ENCODE peak calls at places on chromosomes 13 and 19, in ten cellular contexts. One of them, this sample, is unnamed.

GRCh38 chr19:1970806-1971502 is 30.0 kb downstream of the CSNK1G2 start:
- DNase-seq in esophagus squamous epithelium: no peak
- DNase-seq in lung: no peak
- DNase-seq in HFF-Myc: no peak
- DNase-seq in dorsolateral prefrontal cortex: no peak
- DNase-seq in prostate gland: no peak
- DNase-seq in kidney epithelial cell: no peak
- DNase-seq in heart right ventricle: no peak
- DNase-seq in testis: no peak
- DNase-seq in sigmoid colon: no peak
- DNase-seq in this sample: no peak

GRCh38 chr13:67351915-67352314 is 121.8 kb upstream of the PCDH9 start:
- DNase-seq in heart right ventricle: no peak
- DNase-seq in lung: no peak
- DNase-seq in kidney epithelial cell: no peak
- DNase-seq in prostate gland: no peak
- DNase-seq in esophagus squamous epithelium: no peak
- DNase-seq in HFF-Myc: no peak
- DNase-seq in testis: no peak
- DNase-seq in dorsolateral prefrontal cortex: no peak
- DNase-seq in sigmoid colon: no peak
- DNase-seq in this sample: no peak

GRCh38 chr19:12156254-12157058 is at the start of gene ZNF625:
- DNase-seq in sigmoid colon: peak
- DNase-seq in kidney epithelial cell: peak
- DNase-seq in heart right ventricle: peak
- DNase-seq in lung: peak
- DNase-seq in HFF-Myc: peak
- DNase-seq in dorsolateral prefrontal cortex: peak
- DNase-seq in esophagus squamous epithelium: no peak
- DNase-seq in testis: peak
- DNase-seq in prostate gland: peak
- DNase-seq in this sample: peak

GRCh38 chr19:36244066-36244465 is 29.2 kb downstream of the ZNF146 start:
- DNase-seq in esophagus squamous epithelium: no peak
- DNase-seq in testis: no peak
- DNase-seq in HFF-Myc: no peak
- DNase-seq in kidney epithelial cell: no peak
- DNase-seq in lung: no peak
- DNase-seq in sigmoid colon: no peak
- DNase-seq in dorsolateral prefrontal cortex: no peak
- DNase-seq in heart right ventricle: no peak
- DNase-seq in prostate gland: no peak
- DNase-seq in this sample: no peak

GRCh38 chr13:85755123-85755522 is 44.1 kb downstream of the SLITRK6 start:
- DNase-seq in HFF-Myc: no peak
- DNase-seq in sigmoid colon: no peak
- DNase-seq in testis: no peak
- DNase-seq in lung: no peak
- DNase-seq in dorsolateral prefrontal cortex: no peak
- DNase-seq in heart right ventricle: no peak
- DNase-seq in prostate gland: no peak
- DNase-seq in kidney epithelial cell: no peak
- DNase-seq in esophagus squamous epithelium: no peak
- DNase-seq in this sample: no peak

GRCh38 chr13:106183410-106184128 is 351.9 kb downstream of the EFNB2 start:
- DNase-seq in prostate gland: no peak
- DNase-seq in heart right ventricle: no peak
- DNase-seq in dorsolateral prefrontal cortex: no peak
- DNase-seq in esophagus squamous epithelium: no peak
- DNase-seq in lung: no peak
- DNase-seq in HFF-Myc: no peak
- DNase-seq in testis: no peak
- DNase-seq in sigmoid colon: no peak
- DNase-seq in kidney epithelial cell: no peak
- DNase-seq in this sample: no peak

GRCh38 chr13:98629055-98629454 is 52.1 kb upstream of the STK24 start:
- DNase-seq in HFF-Myc: no peak
- DNase-seq in dorsolateral prefrontal cortex: no peak
- DNase-seq in kidney epithelial cell: no peak
- DNase-seq in prostate gland: no peak
- DNase-seq in esophagus squamous epithelium: no peak
- DNase-seq in heart right ventricle: no peak
- DNase-seq in lung: no peak
- DNase-seq in testis: no peak
- DNase-seq in sigmoid colon: no peak
- DNase-seq in this sample: no peak

GRCh38 chr13:97275775-97276501 is 53.8 kb downstream of the MBNL2 start:
- DNase-seq in esophagus squamous epithelium: no peak
- DNase-seq in sigmoid colon: no peak
- DNase-seq in HFF-Myc: no peak
- DNase-seq in testis: no peak
- DNase-seq in kidney epithelial cell: no peak
- DNase-seq in prostate gland: no peak
- DNase-seq in heart right ventricle: no peak
- DNase-seq in dorsolateral prefrontal cortex: no peak
- DNase-seq in lung: no peak
- DNase-seq in this sample: no peak

DNA sequence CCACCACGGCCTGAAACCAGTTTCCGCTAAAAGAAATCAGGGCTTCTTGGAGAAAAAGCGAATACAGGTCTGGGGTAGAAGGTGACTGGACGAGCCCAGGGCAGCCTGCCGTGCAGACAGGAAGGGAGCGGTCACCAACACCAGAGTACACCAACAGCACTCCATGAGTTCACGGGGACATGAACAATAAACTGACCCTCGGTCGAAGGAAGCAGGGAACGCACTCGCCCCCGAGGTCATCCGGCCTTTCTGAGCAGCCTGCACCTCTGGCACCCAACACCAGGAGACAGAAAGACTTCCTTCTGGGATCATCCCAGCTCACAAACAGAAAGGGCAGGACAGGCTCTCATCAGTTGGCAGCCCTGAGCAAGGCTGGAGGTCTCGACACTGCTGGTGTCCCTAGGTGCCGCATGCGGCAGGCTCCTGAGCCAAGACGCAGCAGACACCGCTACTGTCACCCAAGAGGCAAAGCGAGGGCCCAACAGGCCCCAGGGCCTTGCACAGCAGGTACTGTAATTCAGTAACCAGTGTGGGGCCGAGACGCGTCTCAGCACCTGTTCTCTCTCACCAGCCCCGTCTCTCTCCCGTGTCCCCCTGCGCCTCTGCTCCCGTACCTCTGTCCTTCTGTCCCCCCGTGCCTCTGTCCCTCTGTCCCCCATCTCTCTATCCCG is 18.0 kb downstream of the DCUN1D2 start:
- DNase-seq in sigmoid colon: no peak
- DNase-seq in dorsolateral prefrontal cortex: no peak
- DNase-seq in esophagus squamous epithelium: no peak
- DNase-seq in lung: no peak
- DNase-seq in HFF-Myc: no peak
- DNase-seq in prostate gland: no peak
- DNase-seq in kidney epithelial cell: no peak
- DNase-seq in testis: no peak
- DNase-seq in heart right ventricle: peak
- DNase-seq in this sample: no peak
- H3K4me3 ChIP-seq in sigmoid colon: no peak
- H3K4me3 ChIP-seq in dorsolateral prefrontal cortex: no peak
- H3K4me3 ChIP-seq in esophagus squamous epithelium: no peak
- H3K4me3 ChIP-seq in lung: no peak
- H3K4me3 ChIP-seq in HFF-Myc: no peak
- H3K4me3 ChIP-seq in prostate gland: no peak
- H3K4me3 ChIP-seq in kidney epithelial cell: no peak
- H3K4me3 ChIP-seq in testis: no peak
- H3K4me3 ChIP-seq in heart right ventricle: no peak
- H3K4me3 ChIP-seq in this sample: no peak

GRCh38 chr13:29832899-29833298 is 17.5 kb downstream of the UBL3 start:
- DNase-seq in sigmoid colon: no peak
- DNase-seq in heart right ventricle: no peak
- DNase-seq in testis: no peak
- DNase-seq in kidney epithelial cell: no peak
- DNase-seq in HFF-Myc: no peak
- DNase-seq in prostate gland: no peak
- DNase-seq in esophagus squamous epithelium: no peak
- DNase-seq in lung: no peak
- DNase-seq in dorsolateral prefrontal cortex: no peak
- DNase-seq in this sample: no peak

GRCh38 chr13:29835280-29836061 is 14.9 kb downstream of the UBL3 start:
- DNase-seq in sigmoid colon: no peak
- DNase-seq in prostate gland: no peak
- DNase-seq in HFF-Myc: no peak
- DNase-seq in dorsolateral prefrontal cortex: no peak
- DNase-seq in testis: no peak
- DNase-seq in heart right ventricle: no peak
- DNase-seq in kidney epithelial cell: no peak
- DNase-seq in esophagus squamous epithelium: no peak
- DNase-seq in lung: no peak
- DNase-seq in this sample: no peak

DNA sequence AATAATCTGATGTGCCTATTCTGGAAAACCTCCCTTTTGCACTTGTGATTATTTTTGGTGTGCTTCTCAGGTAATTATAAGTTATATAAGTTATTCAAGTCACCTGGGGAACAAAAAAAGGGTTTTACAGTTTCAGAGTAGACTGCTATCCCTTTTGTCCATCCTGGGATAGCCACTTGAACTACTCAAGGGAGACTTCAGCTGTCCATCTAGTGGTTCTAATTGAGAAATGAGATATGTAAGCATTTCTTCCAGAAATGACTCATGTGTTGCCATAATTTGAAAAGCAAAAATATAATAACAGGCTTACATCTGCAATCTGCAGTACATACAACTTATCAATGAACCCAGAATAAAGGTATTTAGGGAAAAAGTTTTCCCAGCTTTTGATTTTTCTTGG is 20.4 kb downstream of the UBL3 start:
- DNase-seq in HFF-Myc: no peak
- DNase-seq in kidney epithelial cell: no peak
- DNase-seq in heart right ventricle: no peak
- DNase-seq in esophagus squamous epithelium: no peak
- DNase-seq in lung: no peak
- DNase-seq in prostate gland: no peak
- DNase-seq in dorsolateral prefrontal cortex: no peak
- DNase-seq in sigmoid colon: no peak
- DNase-seq in testis: no peak
- DNase-seq in this sample: no peak
- TF ChIP-seq CTCF in HFF-Myc: no peak
- TF ChIP-seq CTCF in kidney epithelial cell: no peak
- TF ChIP-seq CTCF in heart right ventricle: no peak
- TF ChIP-seq CTCF in esophagus squamous epithelium: no peak
- TF ChIP-seq CTCF in lung: no peak
- TF ChIP-seq CTCF in prostate gland: no peak
- TF ChIP-seq CTCF in dorsolateral prefrontal cortex: no peak
- TF ChIP-seq CTCF in sigmoid colon: no peak
- TF ChIP-seq CTCF in testis: no peak
- TF ChIP-seq CTCF in this sample: no peak

GRCh38 chr19:55146078-55146647 is 2.8 kb downstream of the TNNT1 start:
- DNase-seq in lung: no peak
- DNase-seq in testis: no peak
- DNase-seq in sigmoid colon: no peak
- DNase-seq in HFF-Myc: no peak
- DNase-seq in esophagus squamous epithelium: no peak
- DNase-seq in kidney epithelial cell: no peak
- DNase-seq in heart right ventricle: no peak
- DNase-seq in dorsolateral prefrontal cortex: no peak
- DNase-seq in prostate gland: no peak
- DNase-seq in this sample: no peak
- H3K4me3 ChIP-seq in lung: no peak
- H3K4me3 ChIP-seq in testis: peak
- H3K4me3 ChIP-seq in sigmoid colon: no peak
- H3K4me3 ChIP-seq in HFF-Myc: no peak
- H3K4me3 ChIP-seq in esophagus squamous epithelium: peak
- H3K4me3 ChIP-seq in kidney epithelial cell: peak
- H3K4me3 ChIP-seq in heart right ventricle: no peak
- H3K4me3 ChIP-seq in dorsolateral prefrontal cortex: no peak
- H3K4me3 ChIP-seq in prostate gland: no peak
- H3K4me3 ChIP-seq in this sample: no peak

DNA sequence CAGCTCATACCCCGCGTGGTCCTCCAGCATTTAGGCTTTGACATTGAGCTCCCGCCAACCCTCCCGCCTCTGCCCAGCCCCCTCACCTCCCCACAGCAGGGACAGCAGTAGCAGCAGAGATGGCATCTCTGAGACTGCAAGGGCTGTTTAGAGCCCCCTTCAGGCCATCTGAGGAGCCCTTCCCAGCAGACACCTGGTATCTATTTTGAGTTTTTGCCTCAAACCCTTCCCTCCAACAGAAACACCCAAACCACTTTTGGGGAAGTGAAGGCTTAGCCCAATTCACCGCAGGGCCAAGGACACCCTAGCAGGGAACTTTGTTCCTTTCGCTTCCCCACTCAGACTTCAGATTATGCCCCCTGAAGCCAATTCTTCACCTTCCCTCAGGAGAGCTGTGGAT is 6.3 kb upstream of the ZNF175 start:
- DNase-seq in kidney epithelial cell: no peak
- DNase-seq in prostate gland: no peak
- DNase-seq in heart right ventricle: no peak
- DNase-seq in dorsolateral prefrontal cortex: no peak
- DNase-seq in sigmoid colon: no peak
- DNase-seq in lung: no peak
- DNase-seq in esophagus squamous epithelium: no peak
- DNase-seq in HFF-Myc: no peak
- DNase-seq in testis: no peak
- DNase-seq in this sample: no peak
- TF ChIP-seq CTCF in kidney epithelial cell: no peak
- TF ChIP-seq CTCF in prostate gland: no peak
- TF ChIP-seq CTCF in heart right ventricle: no peak
- TF ChIP-seq CTCF in dorsolateral prefrontal cortex: no peak
- TF ChIP-seq CTCF in sigmoid colon: no peak
- TF ChIP-seq CTCF in lung: no peak
- TF ChIP-seq CTCF in esophagus squamous epithelium: no peak
- TF ChIP-seq CTCF in HFF-Myc: no peak
- TF ChIP-seq CTCF in testis: no peak
- TF ChIP-seq CTCF in this sample: no peak